ENCODE peak calls at places on chromosomes 2 and 18, in seven cellular contexts. G is AG10803, F is posterior cingulate gyrus, L is progenitor cell of endocrine pancreas, D is GM20000, T is IMR-90, O is endothelial cell. I is an unnamed sample.

GRCh38 chr18:7789853-7790552 is 222.9 kb downstream of the PTPRM start:
- DNase-seq in F (no peak), D (peak; percentile 5), G (peak; percentile 43), L (no peak), O (peak; percentile 33), T (peak; percentile 55), I (peak; percentile 24)

GRCh38 chr2:157307021-157307420 is 18.6 kb downstream of the ERMN start:
- DNase-seq in T (peak; percentile 9), L (no peak), F (no peak), D (peak; percentile 5), G (peak; percentile 53), O (no peak), I (no peak)

GRCh38 chr18:24657461-24657860 is 197.0 kb downstream of the HRH4 start:
- DNase-seq in T (no peak), L (no peak), G (no peak), O (peak; percentile 27), D (no peak), F (no peak), I (peak; percentile 48)

GRCh38 chr2:101273045-101273444 is 20.4 kb downstream of the CNOT11 start:
- DNase-seq in G (no peak), D (no peak), O (no peak), L (no peak), F (no peak), T (no peak), I (no peak)

GRCh38 chr18:54904521-54904920 is 54.7 kb downstream of the CCDC68 start:
- DNase-seq in F (no peak), T (no peak), D (no peak), O (no peak), L (no peak), G (no peak), I (no peak)

GRCh38 chr2:60569680-60570111 is 16.2 kb upstream of the BCL11A start:
- DNase-seq in O (no peak), F (no peak), L (no peak), T (no peak), D (no peak), G (no peak), I (no peak)

GRCh38 chr2:28226558-28226957 is 166.1 kb upstream of the FOSL2 start:
- DNase-seq in T (no peak), G (no peak), L (no peak), D (no peak), F (no peak), O (no peak), I (no peak)

GRCh38 chr2:140586379-140586778 is 1544.4 kb downstream of the LRP1B start:
- DNase-seq in D (peak; percentile 42), F (no peak), T (peak; percentile 30), O (peak; percentile 57), G (peak; percentile 13), L (no peak), I (peak; percentile 46)

GRCh38 chr2:235270951-235271350 is 222.9 kb upstream of the AGAP1 start:
- DNase-seq in O (no peak), D (peak; percentile 38), L (no peak), F (no peak), T (peak; percentile 70), G (peak; percentile 87), I (no peak)

GRCh38 chr2:209629622-209630021 is 142.0 kb upstream of the UNC80 start:
- DNase-seq in F (no peak), G (peak; percentile 16), O (no peak), D (no peak), L (no peak), T (peak; percentile 5), I (no peak)

GRCh38 chr2:205783872-205784510 is 101.7 kb downstream of the NRP2 start:
- DNase-seq in G (no peak), D (no peak), T (no peak), L (no peak), F (no peak), O (no peak), I (no peak)

GRCh38 chr2:58428553-58429284 is 187.6 kb upstream of the FANCL start:
- DNase-seq in F (peak; percentile 88), T (no peak), D (peak; percentile 50), O (peak; percentile 59), L (peak; percentile 58), G (no peak), I (peak; percentile 72)

I was measured in glutamatergic neuron.